ENCODE peak calls at places on chromosomes 6 and 20, in four cellular contexts. M, B, F and K are unnamed samples.

GRCh38 chr6:41294463-41294862 is 8.0 kb upstream of the TREM1 start:
- DNase-seq in B (no peak), F (no peak), M (no peak), K (no peak)

GRCh38 chr6:137241481-137242011 is 22.4 kb upstream of the IFNGR1 start:
- DNase-seq in M (no peak), F (no peak), B (no peak), K (no peak)

GRCh38 chr20:50439539-50440453 is 70.4 kb upstream of the PTPN1 start:
- DNase-seq in B (no peak), M (no peak), F (no peak), K (no peak)

GRCh38 chr20:7601431-7601830 is 338.8 kb downstream of the HAO1 start:
- DNase-seq in M (no peak), B (no peak), F (no peak), K (no peak)

GRCh38 chr6:121531658-121532167 is 96.3 kb downstream of the GJA1 start:
- DNase-seq in M (no peak), B (no peak), F (no peak), K (no peak)

GRCh38 chr20:13625241-13625981 is 13.3 kb downstream of the TASP1 start:
- DNase-seq in B (no peak), F (no peak), M (no peak), K (no peak)

GRCh38 chr6:108559097-108559883 is 1.4 kb upstream of the FOXO3 start:
- DNase-seq in B (peak; percentile 83), F (peak; percentile 89), M (peak; percentile 82), K (peak; percentile 84)

GRCh38 chr20:46811328-46812084 is 83.1 kb upstream of the EYA2 start:
- DNase-seq in B (peak; percentile 73), M (no peak), F (no peak), K (no peak)

GRCh38 chr20:40203032-40203431 is 486.0 kb downstream of the MAFB start:
- DNase-seq in F (no peak), B (no peak), M (no peak), K (no peak)

GRCh38 chr20:45098096-45098773 is 2.7 kb downstream of the KCNS1 start:
- DNase-seq in M (no peak), B (peak; percentile 65), F (no peak), K (peak; percentile 46)

GRCh38 chr6:135983720-135984343 is 132.3 kb downstream of the PDE7B start:
- DNase-seq in M (no peak), B (no peak), F (no peak), K (no peak)

GRCh38 chr6:3227363-3228045 is at the start of gene TUBB2B:
- DNase-seq in M (no peak), B (peak; percentile 99), F (peak; percentile 29), K (peak; percentile 82)

GRCh38 chr20:47111576-47111975 is 216.9 kb downstream of the EYA2 start:
- DNase-seq in F (no peak), B (no peak), M (no peak), K (no peak)

GRCh38 chr20:63124092-63124781 is 91.7 kb downstream of the YTHDF1 start:
- DNase-seq in F (no peak), M (no peak), B (no peak), K (no peak)

GRCh38 chr20:40562031-40562430 is 127.0 kb downstream of the MAFB start:
- DNase-seq in M (no peak), B (no peak), F (no peak), K (no peak)

GRCh38 chr20:55166063-55166462 is 690.7 kb downstream of the DOK5 start:
- DNase-seq in M (no peak), B (no peak), F (no peak), K (no peak)

GRCh38 chr6:1622851-1623768 is 13.4 kb downstream of the FOXC1 start:
- DNase-seq in F (no peak), B (no peak), M (no peak), K (no peak)

GRCh38 chr20:14337400-14338171 is at the start of gene FLRT3:
- DNase-seq in B (peak; percentile 70), M (peak; percentile 43), F (peak; percentile 69), K (peak; percentile 61)

GRCh38 chr6:153231048-153231635 is 100.1 kb upstream of the RGS17 start:
- DNase-seq in F (no peak), M (peak; percentile 15), B (peak; percentile 85), K (peak; percentile 16)

GRCh38 chr6:112232845-112233256 is 21.5 kb downstream of the LAMA4 start:
- DNase-seq in B (no peak), F (no peak), M (no peak), K (no peak)

GRCh38 chr20:59515013-59515905 is 89.1 kb upstream of the PHACTR3 start:
- DNase-seq in F (peak; percentile 45), B (peak; percentile 92), M (peak; percentile 4), K (no peak)

GRCh38 chr6:35052694-35053565 is 88.2 kb downstream of the TCP11 start:
- DNase-seq in B (peak; percentile 79), F (no peak), M (no peak), K (no peak)

GRCh38 chr6:22470454-22471368 is 98.7 kb upstream of the HDGFL1 start:
- DNase-seq in B (no peak), F (peak; percentile 19), M (no peak), K (no peak)

GRCh38 chr6:120608826-120609225 is 725.5 kb downstream of the TBC1D32 start:
- DNase-seq in F (no peak), B (no peak), M (no peak), K (no peak)

GRCh38 chr6:39048481-39049399 is at the start of gene GLP1R:
- DNase-seq in M (no peak), F (no peak), B (peak; percentile 46), K (no peak)

GRCh38 chr6:42979523-42980177 is 669 bp upstream of the PEX6 start:
- DNase-seq in B (no peak), M (peak; percentile 47), F (no peak), K (no peak)

GRCh38 chr6:170316071-170316470 is 9.5 kb downstream of the FAM120B start:
- DNase-seq in F (no peak), B (no peak), M (no peak), K (no peak)

GRCh38 chr20:42179768-42180167 is 561.6 kb upstream of the CHD6 start:
- DNase-seq in F (no peak), M (no peak), B (no peak), K (no peak)

GRCh38 chr20:63957004-63957689 is 931 bp upstream of the UCKL1 start:
- DNase-seq in F (peak; percentile 73), B (peak; percentile 71), M (peak; percentile 73), K (peak; percentile 78)

DNA sequence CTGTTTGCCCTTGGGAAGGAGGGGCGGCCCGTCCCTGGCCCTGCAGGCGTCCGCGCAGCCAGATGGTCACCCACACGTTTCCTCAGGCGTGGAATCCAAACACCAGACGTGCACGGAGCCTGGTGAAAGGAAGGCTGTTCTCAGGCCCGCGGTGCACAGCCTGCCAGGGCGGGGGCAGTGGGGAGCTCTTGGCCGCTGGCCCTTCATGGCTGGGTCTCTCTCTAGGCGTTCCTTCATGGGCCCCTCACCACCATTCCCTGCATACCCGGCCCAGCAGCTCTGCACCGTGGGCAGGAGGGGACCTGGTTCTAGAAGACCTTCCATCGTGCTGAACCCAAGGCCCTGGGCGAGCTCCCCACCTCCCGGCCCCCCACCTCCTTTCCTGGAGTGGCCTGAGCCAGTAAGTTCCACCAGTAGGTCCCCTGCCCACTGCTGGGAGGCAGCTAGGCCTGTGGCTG is 30.4 kb upstream of the SMOC2 start:
- DNase-seq in F (no peak), B (no peak), M (no peak), K (no peak)
- TF ChIP-seq CTCF in F (no peak), B (no peak), M (no peak), K (no peak)

GRCh38 chr20:3405696-3406358 is 1.6 kb downstream of the DNAAF9 start:
- DNase-seq in B (no peak), F (no peak), M (no peak), K (no peak)

GRCh38 chr20:3405139-3405538 is 2.3 kb downstream of the DNAAF9 start:
- DNase-seq in B (no peak), F (no peak), M (no peak), K (no peak)

GRCh38 chr20:3408251-3408637 is 775 bp upstream of the DNAAF9 start:
- DNase-seq in M (no peak), F (no peak), B (no peak), K (no peak)

GRCh38 chr20:3407426-3408250 is at the start of gene DNAAF9:
- DNase-seq in M (peak; percentile 9), F (peak; percentile 73), B (peak; percentile 87), K (peak; percentile 92)

GRCh38 chr20:3406481-3407425 is 716 bp downstream of the DNAAF9 start:
- DNase-seq in F (peak; percentile 63), M (no peak), B (peak; percentile 40), K (peak; percentile 35)
- TF ChIP-seq CTCF in F (no peak), M (no peak), B (no peak), K (no peak)

DNA sequence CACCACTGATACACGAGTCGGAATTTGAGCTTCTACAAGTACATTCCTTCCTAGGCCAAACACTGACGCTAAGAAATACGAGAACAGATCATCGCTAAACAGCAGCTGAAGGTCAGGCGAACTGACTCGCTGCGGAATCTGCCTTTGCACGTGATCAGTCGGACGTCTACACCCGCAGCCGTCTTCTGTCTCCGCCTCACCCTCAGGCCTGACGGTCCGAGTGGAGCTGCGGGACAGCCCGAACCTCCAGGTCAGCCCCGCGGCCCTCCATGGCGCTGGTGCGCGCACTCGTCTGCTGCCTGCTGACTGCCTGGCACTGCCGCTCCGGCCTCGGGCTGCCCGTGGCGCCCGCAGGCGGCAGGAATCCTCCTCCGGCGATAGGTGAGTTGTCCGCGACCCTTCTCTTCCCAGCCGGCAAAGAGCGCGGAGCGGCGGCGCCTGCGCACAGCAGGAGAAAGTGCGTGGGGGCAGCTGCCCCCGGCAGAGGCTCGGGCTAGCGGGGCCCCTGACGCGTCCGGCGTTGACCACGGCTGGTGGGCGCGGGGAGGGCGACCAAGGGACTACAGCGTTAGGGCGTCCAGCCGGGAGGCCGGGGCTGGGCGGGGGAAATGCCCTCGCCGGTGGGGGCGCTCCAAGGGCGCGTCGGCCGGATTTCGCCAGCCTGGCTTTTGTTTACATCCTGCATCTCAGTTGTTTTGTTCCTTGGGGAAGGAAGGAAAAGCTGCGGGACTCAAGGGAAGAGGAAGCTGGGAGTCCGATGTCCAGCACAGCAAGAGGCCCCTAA is at the start of gene SMPDL3A:
- DNase-seq in M (no peak), B (peak; percentile 89), F (peak; percentile 76), K (peak; percentile 52)
- TF ChIP-seq CTCF in M (no peak), B (peak; percentile 19), F (peak; percentile 34), K (no peak)

GRCh38 chr6:16184554-16184953 is 53.8 kb upstream of the GMPR start:
- DNase-seq in F (no peak), M (no peak), B (no peak), K (no peak)
- TF ChIP-seq CTCF in F (no peak), M (no peak), B (no peak), K (no peak)

GRCh38 chr20:20134941-20135572 is 82.7 kb downstream of the CFAP61 start:
- DNase-seq in F (no peak), M (no peak), B (no peak), K (no peak)

GRCh38 chr20:20136313-20136712 is 84.0 kb downstream of the CFAP61 start:
- DNase-seq in B (no peak), M (no peak), F (no peak), K (no peak)

DNA sequence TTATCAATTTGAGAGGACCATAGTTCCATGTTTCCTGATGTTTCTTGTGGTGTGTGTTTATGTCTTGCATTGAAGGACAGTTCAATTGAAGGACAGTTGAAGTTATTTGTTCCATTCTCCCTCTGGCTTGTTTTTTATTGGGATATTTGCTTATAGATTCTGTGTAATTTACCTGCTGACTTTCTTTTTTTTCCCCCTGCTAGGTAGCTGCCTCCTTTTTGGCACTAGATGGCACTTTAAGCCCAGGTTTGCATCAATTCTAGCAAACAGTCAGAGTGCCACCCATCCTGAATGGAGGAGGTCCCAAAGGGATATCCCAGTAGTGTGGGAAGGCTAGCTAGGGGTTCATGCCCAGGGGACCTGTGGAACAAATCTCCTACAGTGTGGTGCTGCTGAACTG is 78.1 kb downstream of the CFAP61 start:
- DNase-seq in B (no peak), F (no peak), M (peak; percentile 16), K (no peak)
- TF ChIP-seq CTCF in B (no peak), F (no peak), M (peak; percentile 73), K (peak; percentile 29)